ENCODE peak calls at places on chromosomes 5 and 9, in five cellular contexts. Q is astrocyte, C is sigmoid colon, U is foreskin keratinocyte, N is HL-60. K is an unnamed sample.

GRCh38 chr5:37272564-37272963 is 23.4 kb upstream of the CPLANE1 start:
- DNase-seq in Q (peak), C (no peak), U (peak), N (no peak), K (no peak)

GRCh38 chr5:147464211-147464610 is 45.7 kb downstream of the DPYSL3 start:
- DNase-seq in Q (no peak), C (no peak), U (no peak), N (peak), K (no peak)

GRCh38 chr9:130991227-130992058 is 17.5 kb upstream of the LAMC3 start:
- DNase-seq in Q (no peak), C (no peak), U (no peak), N (no peak), K (no peak)

GRCh38 chr9:126719677-126720435 is 85.0 kb upstream of the ZBTB43 start:
- DNase-seq in Q (peak), C (peak), U (peak), N (peak), K (peak)

GRCh38 chr5:141484499-141485304 is at the start of gene PCDHGC4:
- DNase-seq in Q (peak), C (no peak), U (no peak), N (no peak), K (no peak)

GRCh38 chr5:155871623-155872022 is 455.3 kb upstream of the SGCD start:
- DNase-seq in Q (no peak), C (no peak), U (no peak), N (no peak), K (no peak)

GRCh38 chr5:56075361-56075760 is 80.6 kb upstream of the IL6ST start:
- DNase-seq in Q (peak), C (peak), U (no peak), N (no peak), K (peak)

GRCh38 chr9:32487981-32488380 is 38.0 kb downstream of the RIGI start:
- DNase-seq in Q (peak), C (no peak), U (no peak), N (no peak), K (no peak)

GRCh38 chr5:8247074-8247473 is 378.1 kb downstream of the MTRR start:
- DNase-seq in Q (no peak), C (no peak), U (no peak), N (no peak), K (no peak)

GRCh38 chr5:25516136-25516535 is 871.4 kb upstream of the CDH10 start:
- DNase-seq in Q (no peak), C (no peak), U (no peak), N (no peak), K (no peak)

GRCh38 chr9:121771418-121771817 is 120.0 kb downstream of the DAB2IP start:
- DNase-seq in Q (no peak), C (peak), U (no peak), N (no peak), K (no peak)

GRCh38 chr5:141513021-141513626 is 24.2 kb downstream of the PCDHGC5 start:
- DNase-seq in Q (peak), C (no peak), U (no peak), N (no peak), K (peak)

GRCh38 chr5:74640450-74641013 is at the start of gene ENC1:
- DNase-seq in Q (peak), C (peak), U (peak), N (peak), K (peak)

GRCh38 chr5:540215-541147 is 16.2 kb upstream of the SLC9A3 start:
- DNase-seq in Q (no peak), C (peak), U (no peak), N (no peak), K (no peak)

GRCh38 chr9:126797903-126798302 is 6.9 kb upstream of the ZBTB43 start:
- DNase-seq in Q (no peak), C (no peak), U (no peak), N (no peak), K (no peak)

GRCh38 chr9:35845824-35846771 is 17.1 kb downstream of the TMEM8B start:
- DNase-seq in Q (no peak), C (peak), U (no peak), N (no peak), K (no peak)

GRCh38 chr5:157681048-157681447 is 9.7 kb downstream of the C5orf52 start:
- DNase-seq in Q (no peak), C (no peak), U (no peak), N (no peak), K (no peak)

GRCh38 chr9:129875687-129876395 is 40.6 kb downstream of the USP20 start:
- DNase-seq in Q (no peak), C (no peak), U (no peak), N (no peak), K (no peak)
- H3K27ac ChIP-seq in Q (no peak), C (no peak), U (no peak), N (no peak), K (no peak)

GRCh38 chr9:72333758-72334157 is 31.2 kb downstream of the ZFAND5 start:
- DNase-seq in Q (no peak), C (no peak), U (no peak), N (no peak), K (no peak)
- TF ChIP-seq CTCF in Q (no peak), C (no peak), U (peak), N (no peak), K (peak)

GRCh38 chr5:173505634-173506033 is 110.8 kb downstream of the BOD1 start:
- DNase-seq in Q (no peak), C (no peak), U (no peak), N (no peak), K (no peak)
- H3K27ac ChIP-seq in Q (no peak), C (no peak), U (no peak), N (no peak), K (no peak)

GRCh38 chr5:108266235-108266634 is 115.7 kb downstream of the FBXL17 start:
- DNase-seq in Q (peak), C (no peak), U (peak), N (no peak), K (no peak)

GRCh38 chr5:108276187-108276586 is 105.7 kb downstream of the FBXL17 start:
- DNase-seq in Q (no peak), C (no peak), U (no peak), N (no peak), K (no peak)

GRCh38 chr5:108271127-108271526 is 110.8 kb downstream of the FBXL17 start:
- DNase-seq in Q (no peak), C (no peak), U (no peak), N (no peak), K (no peak)
- TF ChIP-seq CTCF in Q (no peak), C (no peak), U (no peak), N (no peak), K (no peak)

GRCh38 chr9:115604831-115605483 is 487.0 kb upstream of the TNC start:
- DNase-seq in Q (peak), C (no peak), U (peak), N (no peak), K (no peak)
- H3K27ac ChIP-seq in Q (peak), C (no peak), U (no peak), N (no peak), K (no peak)

GRCh38 chr9:124855944-124856773 is 2.9 kb downstream of the WDR38 start:
- DNase-seq in Q (no peak), C (no peak), U (no peak), N (peak), K (no peak)
- TF ChIP-seq CTCF in Q (no peak), C (peak), U (peak), N (peak), K (peak)

GRCh38 chr9:34378376-34379060 is 1.8 kb upstream of the MYORG start:
- DNase-seq in Q (no peak), C (no peak), U (no peak), N (no peak), K (no peak)

GRCh38 chr9:34380034-34380510 is 3.4 kb upstream of the MYORG start:
- DNase-seq in Q (no peak), C (no peak), U (no peak), N (no peak), K (no peak)

GRCh38 chr9:34381323-34381722 is 4.6 kb upstream of the MYORG start:
- DNase-seq in Q (no peak), C (peak), U (no peak), N (no peak), K (peak)

GRCh38 chr9:34380511-34381315 is 4.0 kb upstream of the MYORG start:
- DNase-seq in Q (peak), C (peak), U (no peak), N (peak), K (peak)

DNA sequence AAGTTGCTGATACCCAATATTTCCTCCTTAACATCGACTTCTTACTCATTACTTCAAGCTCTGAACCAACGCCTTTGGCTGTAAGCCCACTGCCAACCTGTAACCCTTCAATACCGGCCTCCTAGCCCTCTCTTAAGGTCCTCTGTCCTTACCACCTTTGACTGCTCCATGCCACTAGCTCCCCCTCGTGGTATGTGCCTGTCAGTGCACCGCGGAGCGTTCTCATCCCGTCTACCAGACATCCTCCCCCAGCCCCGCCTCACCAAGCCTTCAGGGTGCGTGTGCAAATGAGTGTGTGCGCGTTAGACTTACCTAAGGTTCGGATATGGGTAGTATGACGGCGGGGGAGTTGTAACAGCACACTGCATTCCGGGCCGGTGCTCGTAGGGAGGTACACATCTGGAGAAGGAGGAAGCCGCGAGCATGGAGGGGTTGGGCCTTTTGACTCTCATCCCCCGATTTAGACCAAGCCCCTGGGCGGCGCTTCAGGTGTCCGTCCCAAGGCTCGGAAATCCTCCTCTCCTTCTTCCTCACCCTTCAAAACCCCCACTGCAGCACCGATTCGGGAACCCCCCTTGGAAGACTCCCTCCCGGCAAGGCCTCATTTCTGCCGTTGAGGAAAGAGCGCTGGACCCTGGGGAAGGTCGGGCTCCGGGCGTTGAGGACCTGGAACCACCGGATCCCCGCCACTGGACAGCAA is 2.8 kb upstream of the MYORG start:
- DNase-seq in Q (peak), C (peak), U (peak), N (peak), K (peak)
- H3K27ac ChIP-seq in Q (no peak), C (peak), U (no peak), N (no peak), K (peak)

K was measured in heart right ventricle.